ENCODE peak calls at places on chromosomes 5 and 9, in four cellular contexts. B, M, D and Y are unnamed samples.

GRCh38 chr9:98231770-98232478 is 23.5 kb downstream of the TBC1D2 start:
- DNase-seq in B (no peak), D (peak), M (no peak), Y (no peak)

GRCh38 chr9:38009990-38010389 is 59.0 kb downstream of the SHB start:
- DNase-seq in B (no peak), M (no peak), D (no peak), Y (no peak)

GRCh38 chr5:82422751-82423181 is 144.6 kb upstream of the RPS23 start:
- DNase-seq in B (no peak), D (no peak), M (no peak), Y (no peak)

GRCh38 chr9:84953797-84954695 is 284.5 kb downstream of the NTRK2 start:
- DNase-seq in D (no peak), B (peak), M (peak), Y (no peak)

GRCh38 chr5:119009131-119009530 is 20.8 kb upstream of the DTWD2 start:
- DNase-seq in M (no peak), D (no peak), B (no peak), Y (no peak)

GRCh38 chr5:65672787-65673186 is 48.0 kb downstream of the SHLD3 start:
- DNase-seq in B (no peak), D (peak), M (no peak), Y (no peak)

GRCh38 chr5:54249210-54250028 is 61.0 kb downstream of the ARL15 start:
- DNase-seq in M (no peak), D (no peak), B (no peak), Y (no peak)

GRCh38 chr9:7756088-7756487 is 43.5 kb downstream of the DMAC1 start:
- DNase-seq in D (no peak), B (no peak), M (no peak), Y (no peak)

DNA sequence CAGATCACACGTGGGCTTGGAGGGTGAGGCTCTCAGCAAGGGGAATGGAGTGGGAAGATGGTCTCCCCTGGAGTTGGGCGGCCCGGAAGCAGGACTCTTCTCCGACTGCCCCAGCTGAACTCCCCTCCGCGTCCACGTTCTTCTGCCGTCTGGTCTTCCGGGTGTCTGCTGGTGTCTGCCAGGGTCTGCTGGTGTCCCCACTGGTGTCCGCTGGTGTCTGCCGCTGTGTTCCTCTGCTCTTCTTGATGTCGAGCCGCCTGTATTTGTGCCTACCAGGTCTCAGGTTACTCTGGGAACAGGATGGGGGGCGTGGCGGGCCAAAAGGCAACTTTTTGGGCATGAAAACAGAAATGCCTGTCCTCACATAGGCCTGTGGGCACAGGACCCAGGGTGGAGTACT is 675.5 kb downstream of the SEMA5A start:
- DNase-seq in M (no peak), D (no peak), B (no peak), Y (peak)
- TF ChIP-seq CTCF in M (no peak), D (no peak), B (no peak), Y (no peak)

GRCh38 chr9:130276121-130276520 is 10.6 kb downstream of the HMCN2 start:
- DNase-seq in M (no peak), B (no peak), D (peak), Y (peak)
- TF ChIP-seq CTCF in M (no peak), B (no peak), D (no peak), Y (no peak)

DNA sequence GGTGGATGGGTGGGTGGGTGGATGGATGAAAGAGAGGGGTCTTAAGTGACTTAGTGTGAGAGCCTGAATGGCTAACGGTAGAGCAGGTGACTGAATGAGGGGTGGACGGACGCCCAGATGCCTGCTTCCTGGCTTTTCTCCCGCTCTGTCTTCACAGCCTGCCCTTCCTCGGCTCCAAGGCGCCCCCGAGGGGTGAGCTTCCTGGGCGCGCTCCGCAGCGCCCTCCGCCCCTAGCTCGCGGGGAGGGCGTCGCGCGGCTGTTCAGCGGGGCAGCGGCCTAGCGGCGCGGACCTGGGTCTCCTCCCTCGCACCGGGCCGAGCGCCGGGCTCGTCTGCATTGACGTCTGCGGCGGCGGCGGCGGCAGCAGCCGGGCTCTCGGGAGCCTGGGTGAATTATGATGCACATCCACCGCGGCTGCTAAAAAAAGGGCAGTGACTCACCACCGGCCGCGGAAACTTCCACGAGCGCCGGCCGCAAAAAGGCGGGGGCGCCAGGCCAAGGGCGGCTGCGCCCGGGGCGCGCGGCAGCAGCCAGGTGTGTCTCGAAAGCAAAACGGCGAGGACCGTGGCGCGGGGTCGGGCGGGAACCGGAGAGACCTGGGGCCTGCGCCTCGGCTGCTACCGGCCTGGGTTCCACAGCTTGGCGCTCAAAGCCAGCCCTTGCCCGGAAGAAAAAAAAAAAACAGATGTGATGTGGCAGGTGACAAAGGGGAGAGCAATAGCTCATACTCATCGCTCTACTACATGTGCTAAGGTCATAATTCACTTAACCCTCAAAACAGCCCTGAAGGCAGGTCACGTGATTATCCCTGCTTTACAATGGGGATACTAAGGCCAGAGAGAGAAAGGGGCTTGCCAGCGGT is 143.0 kb upstream of the ADRA1B start:
- DNase-seq in B (peak), M (peak), D (peak), Y (no peak)
- TF ChIP-seq CTCF in B (no peak), M (peak), D (no peak), Y (peak)

DNA sequence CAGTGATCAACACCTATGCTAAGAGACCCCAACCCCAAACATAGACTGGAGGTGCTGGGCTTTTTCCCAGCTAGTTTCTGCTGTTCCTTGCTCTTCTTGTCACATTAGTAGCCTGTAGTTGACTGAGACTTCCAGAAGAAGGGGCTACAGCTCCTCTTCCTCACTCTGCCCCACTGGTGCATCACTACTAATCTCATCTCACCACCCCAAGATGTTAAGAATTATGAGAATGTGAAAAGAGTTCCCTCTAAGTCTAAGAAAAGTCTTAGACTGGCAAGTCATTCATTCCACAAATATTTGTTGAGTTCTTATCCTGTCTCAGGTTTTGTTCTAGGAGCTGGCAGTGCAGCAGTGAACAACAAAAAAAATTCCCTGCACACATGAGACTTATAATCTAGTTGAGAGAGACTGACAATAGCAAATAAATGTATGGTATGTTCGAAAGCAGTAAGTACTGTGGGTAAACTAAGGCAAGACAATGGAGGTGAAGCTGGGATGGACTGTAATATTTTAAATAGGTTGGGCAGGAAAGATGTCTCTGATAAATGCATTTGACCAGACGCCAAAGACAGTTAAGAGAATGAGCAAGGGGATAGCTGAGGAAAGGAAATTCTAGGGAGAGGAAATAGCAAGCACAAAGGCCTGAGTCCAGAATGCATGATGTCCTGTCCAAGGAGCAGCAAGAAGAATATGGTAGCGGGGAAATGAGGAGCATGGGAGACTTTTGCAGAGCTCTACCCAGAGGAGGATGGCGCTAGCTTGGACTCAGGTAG is 92.3 kb downstream of the PTCD2 start:
- DNase-seq in B (no peak), M (no peak), D (peak), Y (no peak)
- TF ChIP-seq CTCF in B (no peak), M (no peak), D (peak), Y (peak)

DNA sequence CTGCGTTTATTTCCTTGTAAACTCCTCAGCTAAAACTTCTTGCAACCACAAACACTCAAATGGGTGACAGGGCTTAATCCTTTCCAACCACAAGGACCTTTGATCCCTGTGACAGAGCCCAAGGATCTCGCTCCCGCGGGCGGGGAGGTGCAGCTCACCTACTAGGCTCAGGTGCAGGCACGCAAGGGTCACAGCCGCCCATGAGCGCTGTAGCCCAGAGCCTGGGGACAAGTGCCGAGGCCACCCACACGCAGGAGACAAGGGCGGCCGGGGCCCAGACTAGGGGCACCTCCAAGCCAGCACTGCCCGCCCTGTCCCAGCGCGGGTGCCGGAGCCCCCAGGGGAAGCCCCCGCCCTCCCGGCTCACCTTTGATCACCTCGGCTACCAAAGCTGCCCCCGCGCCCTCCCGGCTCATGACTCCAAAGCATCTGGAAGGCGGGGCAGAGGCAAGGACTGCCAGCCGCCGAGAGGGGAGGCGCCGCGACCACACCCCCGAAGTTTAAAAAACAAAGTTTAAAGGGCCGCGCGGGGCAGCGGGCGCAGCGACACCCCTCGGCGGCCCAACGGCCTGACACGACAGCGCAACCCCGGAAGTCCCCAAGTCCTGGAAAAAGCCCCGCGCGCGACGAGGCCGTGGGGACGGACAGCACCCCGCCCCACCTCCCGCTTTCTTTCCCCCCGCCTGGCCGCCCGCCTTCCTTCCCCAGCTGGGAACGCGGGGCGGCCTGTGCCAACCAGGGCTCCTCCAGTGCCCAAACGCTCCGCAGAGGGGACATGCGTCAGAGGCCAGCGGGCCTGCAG is 53.0 kb downstream of the CDC14B start:
- DNase-seq in D (no peak), M (peak), B (peak), Y (no peak)
- TF ChIP-seq CTCF in D (peak), M (peak), B (peak), Y (peak)

DNA sequence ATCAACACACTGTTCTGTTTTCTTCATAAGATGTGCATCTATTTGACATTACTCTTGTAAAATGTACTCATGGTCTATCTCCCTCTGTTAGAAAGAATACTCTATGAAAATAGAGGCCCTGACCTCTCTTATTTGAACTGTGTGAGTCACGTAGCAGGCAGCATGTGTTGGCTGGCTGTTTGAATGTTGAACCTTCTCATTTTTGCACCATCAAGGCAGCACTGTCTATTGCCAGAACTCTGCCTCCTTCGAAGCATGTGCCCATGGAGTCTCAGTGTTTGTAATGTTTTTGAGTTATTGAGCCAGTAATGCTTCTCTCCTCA is 144.4 kb downstream of the ALDH1A1 start:
- DNase-seq in D (no peak), M (no peak), B (no peak), Y (no peak)
- TF ChIP-seq CTCF in D (no peak), M (no peak), B (no peak), Y (peak)

GRCh38 chr9:101337237-101337636 is 47.6 kb downstream of the BAAT start:
- DNase-seq in D (no peak), M (no peak), B (no peak), Y (no peak)

GRCh38 chr9:101341958-101342357 is 42.8 kb downstream of the BAAT start:
- DNase-seq in D (no peak), B (no peak), M (no peak), Y (no peak)

GRCh38 chr9:101342595-101342994 is 42.2 kb downstream of the BAAT start:
- DNase-seq in D (no peak), B (no peak), M (no peak), Y (no peak)
- TF ChIP-seq CTCF in D (no peak), B (no peak), M (no peak), Y (no peak)

DNA sequence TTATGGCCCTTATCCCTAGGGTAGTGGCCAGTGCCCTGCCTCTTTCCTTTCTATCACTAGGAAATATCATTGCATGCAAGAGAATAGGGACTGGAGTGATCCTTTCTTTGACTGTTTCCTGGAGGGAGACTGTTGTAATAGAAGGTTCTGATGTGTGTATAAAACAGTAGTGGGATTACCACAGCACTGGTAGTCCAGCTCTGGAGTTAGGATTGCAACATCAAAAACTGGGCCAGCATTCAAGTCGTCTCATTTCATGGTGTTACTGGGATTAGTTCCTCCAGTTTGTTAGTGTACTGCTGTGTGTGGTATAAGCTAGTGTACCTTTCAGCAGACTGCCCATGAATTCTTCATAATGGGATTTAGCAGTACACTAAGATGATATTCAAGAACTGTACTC is 45.8 kb downstream of the KIAA1958 start:
- DNase-seq in B (no peak), D (peak), M (no peak), Y (no peak)
- TF ChIP-seq CTCF in B (no peak), D (no peak), M (no peak), Y (no peak)

GRCh38 chr9:36100532-36100931 is 36.0 kb upstream of the GLIPR2 start:
- DNase-seq in M (no peak), B (no peak), D (no peak), Y (no peak)
- TF ChIP-seq CTCF in M (no peak), B (no peak), D (peak), Y (peak)

GRCh38 chr9:13491493-13492424 is 212.3 kb upstream of the MPDZ start:
- DNase-seq in M (no peak), D (no peak), B (no peak), Y (no peak)

GRCh38 chr9:13487936-13488335 is 208.4 kb upstream of the MPDZ start:
- DNase-seq in M (no peak), D (no peak), B (no peak), Y (no peak)

GRCh38 chr9:13493697-13494096 is 214.2 kb upstream of the MPDZ start:
- DNase-seq in B (no peak), M (no peak), D (no peak), Y (no peak)

GRCh38 chr9:13487498-13487897 is 208.0 kb upstream of the MPDZ start:
- DNase-seq in B (no peak), D (no peak), M (no peak), Y (no peak)

GRCh38 chr9:13491138-13491492 is 211.6 kb upstream of the MPDZ start:
- DNase-seq in D (no peak), B (no peak), M (no peak), Y (no peak)
- TF ChIP-seq CTCF in D (no peak), B (no peak), M (no peak), Y (no peak)